ENCODE peak calls at places on chromosomes 1 and 21, in eight cellular contexts. One of them, this sample, is unnamed.

GRCh38 chr1:59100975-59101374 is 195.9 kb upstream of the FGGY start:
- DNase-seq in HT1080: peak
- DNase-seq in A549: no peak
- DNase-seq in T-cell: no peak
- DNase-seq in stimulated activated CD8-positive, alpha-beta memory T cell treated with anti-CD3 and anti-CD28 coated beads, Interleukin-15, amount 100 ng/mL, for 1 hour: no peak
- DNase-seq in HEK293T: no peak
- DNase-seq in CD8-positive, alpha-beta memory T cell: no peak
- DNase-seq in heart left ventricle: no peak
- DNase-seq in this sample: no peak

GRCh38 chr1:54989473-54989872 is 9.0 kb downstream of the TMEM61 start:
- DNase-seq in HEK293T: no peak
- DNase-seq in CD8-positive, alpha-beta memory T cell: no peak
- DNase-seq in T-cell: no peak
- DNase-seq in stimulated activated CD8-positive, alpha-beta memory T cell treated with anti-CD3 and anti-CD28 coated beads, Interleukin-15, amount 100 ng/mL, for 1 hour: no peak
- DNase-seq in A549: no peak
- DNase-seq in heart left ventricle: no peak
- DNase-seq in HT1080: no peak
- DNase-seq in this sample: no peak

GRCh38 chr1:45622267-45622890 is 1.5 kb downstream of the CCDC17 start:
- DNase-seq in stimulated activated CD8-positive, alpha-beta memory T cell treated with anti-CD3 and anti-CD28 coated beads, Interleukin-15, amount 100 ng/mL, for 1 hour: no peak
- DNase-seq in CD8-positive, alpha-beta memory T cell: no peak
- DNase-seq in T-cell: no peak
- DNase-seq in HT1080: no peak
- DNase-seq in heart left ventricle: no peak
- DNase-seq in A549: peak
- DNase-seq in HEK293T: no peak
- DNase-seq in this sample: no peak

GRCh38 chr1:175591083-175591743 is 152.2 kb downstream of the TNR start:
- DNase-seq in stimulated activated CD8-positive, alpha-beta memory T cell treated with anti-CD3 and anti-CD28 coated beads, Interleukin-15, amount 100 ng/mL, for 1 hour: no peak
- DNase-seq in CD8-positive, alpha-beta memory T cell: no peak
- DNase-seq in A549: no peak
- DNase-seq in HT1080: no peak
- DNase-seq in HEK293T: no peak
- DNase-seq in heart left ventricle: peak
- DNase-seq in T-cell: no peak
- DNase-seq in this sample: no peak

GRCh38 chr1:117638141-117638540 is 32.3 kb downstream of the TENT5C start:
- DNase-seq in T-cell: no peak
- DNase-seq in HEK293T: no peak
- DNase-seq in HT1080: no peak
- DNase-seq in stimulated activated CD8-positive, alpha-beta memory T cell treated with anti-CD3 and anti-CD28 coated beads, Interleukin-15, amount 100 ng/mL, for 1 hour: no peak
- DNase-seq in CD8-positive, alpha-beta memory T cell: no peak
- DNase-seq in heart left ventricle: no peak
- DNase-seq in A549: no peak
- DNase-seq in this sample: no peak

GRCh38 chr1:231134624-231135023 is 27.2 kb upstream of the TRIM67 start:
- DNase-seq in A549: peak
- DNase-seq in HT1080: no peak
- DNase-seq in HEK293T: no peak
- DNase-seq in T-cell: no peak
- DNase-seq in CD8-positive, alpha-beta memory T cell: no peak
- DNase-seq in heart left ventricle: no peak
- DNase-seq in stimulated activated CD8-positive, alpha-beta memory T cell treated with anti-CD3 and anti-CD28 coated beads, Interleukin-15, amount 100 ng/mL, for 1 hour: no peak
- DNase-seq in this sample: no peak

GRCh38 chr1:15304708-15305326 is 57.8 kb downstream of the FHAD1 start:
- DNase-seq in A549: peak
- DNase-seq in CD8-positive, alpha-beta memory T cell: peak
- DNase-seq in stimulated activated CD8-positive, alpha-beta memory T cell treated with anti-CD3 and anti-CD28 coated beads, Interleukin-15, amount 100 ng/mL, for 1 hour: peak
- DNase-seq in HT1080: no peak
- DNase-seq in heart left ventricle: peak
- DNase-seq in HEK293T: peak
- DNase-seq in T-cell: peak
- DNase-seq in this sample: peak

GRCh38 chr1:178023181-178023618 is 53.3 kb upstream of the SEC16B start:
- DNase-seq in CD8-positive, alpha-beta memory T cell: no peak
- DNase-seq in A549: no peak
- DNase-seq in HEK293T: no peak
- DNase-seq in stimulated activated CD8-positive, alpha-beta memory T cell treated with anti-CD3 and anti-CD28 coated beads, Interleukin-15, amount 100 ng/mL, for 1 hour: no peak
- DNase-seq in T-cell: no peak
- DNase-seq in heart left ventricle: no peak
- DNase-seq in HT1080: no peak
- DNase-seq in this sample: no peak

GRCh38 chr1:40133122-40133665 is 28.0 kb upstream of the RLF start:
- DNase-seq in T-cell: no peak
- DNase-seq in A549: no peak
- DNase-seq in HT1080: no peak
- DNase-seq in stimulated activated CD8-positive, alpha-beta memory T cell treated with anti-CD3 and anti-CD28 coated beads, Interleukin-15, amount 100 ng/mL, for 1 hour: no peak
- DNase-seq in HEK293T: no peak
- DNase-seq in CD8-positive, alpha-beta memory T cell: no peak
- DNase-seq in heart left ventricle: no peak
- DNase-seq in this sample: no peak

GRCh38 chr1:32028746-32029145 is 15.1 kb downstream of the KHDRBS1 start:
- DNase-seq in A549: no peak
- DNase-seq in HT1080: no peak
- DNase-seq in HEK293T: no peak
- DNase-seq in stimulated activated CD8-positive, alpha-beta memory T cell treated with anti-CD3 and anti-CD28 coated beads, Interleukin-15, amount 100 ng/mL, for 1 hour: no peak
- DNase-seq in heart left ventricle: no peak
- DNase-seq in CD8-positive, alpha-beta memory T cell: no peak
- DNase-seq in T-cell: no peak
- DNase-seq in this sample: no peak

GRCh38 chr21:16302851-16303282 is 573.1 kb downstream of the USP25 start:
- DNase-seq in T-cell: no peak
- DNase-seq in stimulated activated CD8-positive, alpha-beta memory T cell treated with anti-CD3 and anti-CD28 coated beads, Interleukin-15, amount 100 ng/mL, for 1 hour: no peak
- DNase-seq in heart left ventricle: peak
- DNase-seq in CD8-positive, alpha-beta memory T cell: no peak
- DNase-seq in HT1080: no peak
- DNase-seq in HEK293T: no peak
- DNase-seq in A549: peak
- DNase-seq in this sample: no peak

GRCh38 chr1:117613249-117613968 is 7.6 kb downstream of the TENT5C start:
- DNase-seq in stimulated activated CD8-positive, alpha-beta memory T cell treated with anti-CD3 and anti-CD28 coated beads, Interleukin-15, amount 100 ng/mL, for 1 hour: no peak
- DNase-seq in T-cell: no peak
- DNase-seq in CD8-positive, alpha-beta memory T cell: no peak
- DNase-seq in A549: no peak
- DNase-seq in HEK293T: no peak
- DNase-seq in heart left ventricle: no peak
- DNase-seq in HT1080: no peak
- DNase-seq in this sample: no peak

GRCh38 chr1:53275566-53275965 is 37.2 kb upstream of the MAGOH start:
- DNase-seq in stimulated activated CD8-positive, alpha-beta memory T cell treated with anti-CD3 and anti-CD28 coated beads, Interleukin-15, amount 100 ng/mL, for 1 hour: no peak
- DNase-seq in heart left ventricle: no peak
- DNase-seq in HEK293T: no peak
- DNase-seq in T-cell: no peak
- DNase-seq in HT1080: no peak
- DNase-seq in A549: no peak
- DNase-seq in CD8-positive, alpha-beta memory T cell: no peak
- DNase-seq in this sample: no peak

GRCh38 chr21:41625428-41625827 is 117.5 kb upstream of the TMPRSS2 start:
- DNase-seq in heart left ventricle: no peak
- DNase-seq in HEK293T: no peak
- DNase-seq in A549: no peak
- DNase-seq in stimulated activated CD8-positive, alpha-beta memory T cell treated with anti-CD3 and anti-CD28 coated beads, Interleukin-15, amount 100 ng/mL, for 1 hour: no peak
- DNase-seq in T-cell: no peak
- DNase-seq in HT1080: no peak
- DNase-seq in CD8-positive, alpha-beta memory T cell: no peak
- DNase-seq in this sample: no peak

GRCh38 chr1:114756009-114756892 is 1.5 kb downstream of the CSDE1 start:
- DNase-seq in HT1080: no peak
- DNase-seq in T-cell: no peak
- DNase-seq in CD8-positive, alpha-beta memory T cell: no peak
- DNase-seq in HEK293T: no peak
- DNase-seq in A549: no peak
- DNase-seq in stimulated activated CD8-positive, alpha-beta memory T cell treated with anti-CD3 and anti-CD28 coated beads, Interleukin-15, amount 100 ng/mL, for 1 hour: no peak
- DNase-seq in heart left ventricle: no peak
- DNase-seq in this sample: no peak

GRCh38 chr21:31630062-31630711 is 29.3 kb upstream of the SOD1 start:
- DNase-seq in stimulated activated CD8-positive, alpha-beta memory T cell treated with anti-CD3 and anti-CD28 coated beads, Interleukin-15, amount 100 ng/mL, for 1 hour: no peak
- DNase-seq in CD8-positive, alpha-beta memory T cell: no peak
- DNase-seq in HEK293T: no peak
- DNase-seq in T-cell: no peak
- DNase-seq in heart left ventricle: no peak
- DNase-seq in HT1080: peak
- DNase-seq in A549: peak
- DNase-seq in this sample: no peak

GRCh38 chr1:26121854-26122773 is 10.5 kb downstream of the PDIK1L start:
- DNase-seq in T-cell: no peak
- DNase-seq in HT1080: no peak
- DNase-seq in HEK293T: no peak
- DNase-seq in stimulated activated CD8-positive, alpha-beta memory T cell treated with anti-CD3 and anti-CD28 coated beads, Interleukin-15, amount 100 ng/mL, for 1 hour: no peak
- DNase-seq in A549: no peak
- DNase-seq in CD8-positive, alpha-beta memory T cell: no peak
- DNase-seq in heart left ventricle: no peak
- DNase-seq in this sample: no peak

GRCh38 chr1:231923461-231924132 is 297.0 kb downstream of the DISC1 start:
- DNase-seq in CD8-positive, alpha-beta memory T cell: no peak
- DNase-seq in A549: no peak
- DNase-seq in T-cell: no peak
- DNase-seq in stimulated activated CD8-positive, alpha-beta memory T cell treated with anti-CD3 and anti-CD28 coated beads, Interleukin-15, amount 100 ng/mL, for 1 hour: no peak
- DNase-seq in HT1080: no peak
- DNase-seq in HEK293T: no peak
- DNase-seq in heart left ventricle: no peak
- DNase-seq in this sample: no peak

GRCh38 chr1:54497338-54497737 is 50.7 kb upstream of the ACOT11 start:
- DNase-seq in stimulated activated CD8-positive, alpha-beta memory T cell treated with anti-CD3 and anti-CD28 coated beads, Interleukin-15, amount 100 ng/mL, for 1 hour: no peak
- DNase-seq in A549: no peak
- DNase-seq in HT1080: no peak
- DNase-seq in heart left ventricle: no peak
- DNase-seq in HEK293T: no peak
- DNase-seq in CD8-positive, alpha-beta memory T cell: no peak
- DNase-seq in T-cell: no peak
- DNase-seq in this sample: no peak

GRCh38 chr1:151537112-151537511 is 3.0 kb upstream of the TUFT1 start:
- DNase-seq in A549: peak
- DNase-seq in HT1080: peak
- DNase-seq in HEK293T: no peak
- DNase-seq in heart left ventricle: no peak
- DNase-seq in T-cell: no peak
- DNase-seq in stimulated activated CD8-positive, alpha-beta memory T cell treated with anti-CD3 and anti-CD28 coated beads, Interleukin-15, amount 100 ng/mL, for 1 hour: no peak
- DNase-seq in CD8-positive, alpha-beta memory T cell: no peak
- DNase-seq in this sample: no peak

GRCh38 chr1:151798571-151798970 is 6.6 kb downstream of the LINGO4 start:
- DNase-seq in stimulated activated CD8-positive, alpha-beta memory T cell treated with anti-CD3 and anti-CD28 coated beads, Interleukin-15, amount 100 ng/mL, for 1 hour: no peak
- DNase-seq in CD8-positive, alpha-beta memory T cell: no peak
- DNase-seq in HEK293T: no peak
- DNase-seq in heart left ventricle: no peak
- DNase-seq in A549: no peak
- DNase-seq in T-cell: no peak
- DNase-seq in HT1080: no peak
- DNase-seq in this sample: no peak

GRCh38 chr1:231139125-231139649 is 22.7 kb upstream of the TRIM67 start:
- DNase-seq in CD8-positive, alpha-beta memory T cell: no peak
- DNase-seq in A549: peak
- DNase-seq in HEK293T: no peak
- DNase-seq in T-cell: no peak
- DNase-seq in stimulated activated CD8-positive, alpha-beta memory T cell treated with anti-CD3 and anti-CD28 coated beads, Interleukin-15, amount 100 ng/mL, for 1 hour: no peak
- DNase-seq in heart left ventricle: no peak
- DNase-seq in HT1080: peak
- DNase-seq in this sample: no peak

GRCh38 chr1:96060621-96061020 is 661.0 kb upstream of the PTBP2 start:
- DNase-seq in heart left ventricle: no peak
- DNase-seq in T-cell: no peak
- DNase-seq in A549: no peak
- DNase-seq in HT1080: no peak
- DNase-seq in stimulated activated CD8-positive, alpha-beta memory T cell treated with anti-CD3 and anti-CD28 coated beads, Interleukin-15, amount 100 ng/mL, for 1 hour: no peak
- DNase-seq in CD8-positive, alpha-beta memory T cell: no peak
- DNase-seq in HEK293T: no peak
- DNase-seq in this sample: no peak

GRCh38 chr1:155507960-155508359 is 54.6 kb downstream of the ASH1L start:
- DNase-seq in A549: no peak
- DNase-seq in T-cell: no peak
- DNase-seq in HT1080: no peak
- DNase-seq in CD8-positive, alpha-beta memory T cell: no peak
- DNase-seq in heart left ventricle: no peak
- DNase-seq in HEK293T: no peak
- DNase-seq in stimulated activated CD8-positive, alpha-beta memory T cell treated with anti-CD3 and anti-CD28 coated beads, Interleukin-15, amount 100 ng/mL, for 1 hour: no peak
- DNase-seq in this sample: no peak

GRCh38 chr1:243500506-243500905 is 244.7 kb downstream of the SDCCAG8 start:
- DNase-seq in T-cell: no peak
- DNase-seq in CD8-positive, alpha-beta memory T cell: no peak
- DNase-seq in HEK293T: no peak
- DNase-seq in HT1080: no peak
- DNase-seq in heart left ventricle: no peak
- DNase-seq in stimulated activated CD8-positive, alpha-beta memory T cell treated with anti-CD3 and anti-CD28 coated beads, Interleukin-15, amount 100 ng/mL, for 1 hour: no peak
- DNase-seq in A549: no peak
- DNase-seq in this sample: no peak

This sample was measured in Caco-2.